ENCODE peak calls at places on chromosome 15, in eight cellular contexts. One of them, this sample, is unnamed. For H3K4me1, the result is how much of the 10 kb centered on the place peaks cover.

GRCh38 chr15:90405208-90405607 is 17.2 kb downstream of the IQGAP1 start:
- DNase-seq in suprapubic skin: no peak
- DNase-seq in osteoblast: no peak
- DNase-seq in tibial artery: no peak
- DNase-seq in heart left ventricle: no peak
- DNase-seq in heart right ventricle: no peak
- DNase-seq in GM23338: no peak
- DNase-seq in left lung: no peak
- DNase-seq in this sample: no peak

GRCh38 chr15:33007295-33007855 is 187.1 kb downstream of the FMN1 start:
- DNase-seq in heart left ventricle: no peak
- DNase-seq in suprapubic skin: no peak
- DNase-seq in osteoblast: peak
- DNase-seq in GM23338: peak
- DNase-seq in heart right ventricle: no peak
- DNase-seq in left lung: no peak
- DNase-seq in tibial artery: no peak
- DNase-seq in this sample: no peak

GRCh38 chr15:93066103-93066725 is 22.8 kb downstream of the RGMA start:
- DNase-seq in tibial artery: no peak
- DNase-seq in heart right ventricle: no peak
- DNase-seq in GM23338: no peak
- DNase-seq in heart left ventricle: no peak
- DNase-seq in left lung: peak
- DNase-seq in osteoblast: no peak
- DNase-seq in suprapubic skin: peak
- DNase-seq in this sample: no peak

GRCh38 chr15:44102675-44103254 is 92.3 kb downstream of the FRMD5 start:
- DNase-seq in heart left ventricle: no peak
- DNase-seq in tibial artery: peak
- DNase-seq in GM23338: no peak
- DNase-seq in heart right ventricle: no peak
- DNase-seq in osteoblast: peak
- DNase-seq in left lung: no peak
- DNase-seq in suprapubic skin: no peak
- DNase-seq in this sample: no peak

GRCh38 chr15:90000175-90000923 is 775 bp upstream of the ZNF710 start:
- DNase-seq in heart right ventricle: peak
- DNase-seq in left lung: peak
- DNase-seq in heart left ventricle: no peak
- DNase-seq in tibial artery: peak
- DNase-seq in suprapubic skin: peak
- DNase-seq in GM23338: peak
- DNase-seq in osteoblast: peak
- DNase-seq in this sample: no peak

GRCh38 chr15:101013769-101014223 is 94.6 kb downstream of the LRRK1 start:
- DNase-seq in suprapubic skin: peak
- DNase-seq in heart right ventricle: no peak
- DNase-seq in left lung: no peak
- DNase-seq in GM23338: no peak
- DNase-seq in tibial artery: no peak
- DNase-seq in osteoblast: peak
- DNase-seq in heart left ventricle: no peak
- DNase-seq in this sample: no peak

GRCh38 chr15:84817461-84818081 is 415 bp downstream of the ALPK3 start:
- DNase-seq in heart right ventricle: no peak
- DNase-seq in heart left ventricle: peak
- DNase-seq in suprapubic skin: no peak
- DNase-seq in left lung: peak
- DNase-seq in GM23338: peak
- DNase-seq in osteoblast: no peak
- DNase-seq in tibial artery: no peak
- DNase-seq in this sample: no peak

GRCh38 chr15:27681038-27681437 is 418.1 kb downstream of the OCA2 start:
- DNase-seq in left lung: no peak
- DNase-seq in heart right ventricle: no peak
- DNase-seq in heart left ventricle: no peak
- DNase-seq in suprapubic skin: no peak
- DNase-seq in tibial artery: no peak
- DNase-seq in GM23338: no peak
- DNase-seq in osteoblast: no peak
- DNase-seq in this sample: no peak

GRCh38 chr15:98524838-98525540 is 123.3 kb upstream of the IGF1R start:
- DNase-seq in suprapubic skin: no peak
- DNase-seq in heart left ventricle: no peak
- DNase-seq in left lung: no peak
- DNase-seq in tibial artery: no peak
- DNase-seq in heart right ventricle: no peak
- DNase-seq in osteoblast: no peak
- DNase-seq in GM23338: no peak
- DNase-seq in this sample: no peak

GRCh38 chr15:85318048-85318731 is 62.2 kb upstream of the AKAP13 start:
- DNase-seq in suprapubic skin: no peak
- DNase-seq in heart right ventricle: no peak
- DNase-seq in GM23338: no peak
- DNase-seq in osteoblast: peak
- DNase-seq in left lung: no peak
- DNase-seq in heart left ventricle: no peak
- DNase-seq in tibial artery: no peak
- DNase-seq in this sample: no peak

GRCh38 chr15:72559781-72560180 is 85.7 kb downstream of the ARIH1 start:
- DNase-seq in GM23338: no peak
- DNase-seq in left lung: no peak
- DNase-seq in suprapubic skin: no peak
- DNase-seq in osteoblast: no peak
- DNase-seq in heart left ventricle: no peak
- DNase-seq in heart right ventricle: no peak
- DNase-seq in tibial artery: no peak
- DNase-seq in this sample: no peak

GRCh38 chr15:48415036-48415886 is 84.0 kb downstream of the DUT start:
- DNase-seq in heart right ventricle: no peak
- DNase-seq in GM23338: no peak
- DNase-seq in osteoblast: no peak
- DNase-seq in suprapubic skin: no peak
- DNase-seq in left lung: peak
- DNase-seq in tibial artery: no peak
- DNase-seq in heart left ventricle: no peak
- DNase-seq in this sample: no peak

GRCh38 chr15:89670985-89671560 is 8.1 kb downstream of the PLIN1 start:
- DNase-seq in GM23338: no peak
- DNase-seq in suprapubic skin: peak
- DNase-seq in left lung: no peak
- DNase-seq in heart right ventricle: no peak
- DNase-seq in tibial artery: no peak
- DNase-seq in heart left ventricle: no peak
- DNase-seq in osteoblast: peak
- DNase-seq in this sample: no peak

GRCh38 chr15:78064544-78064943 is 13.0 kb downstream of the TBC1D2B start:
- DNase-seq in GM23338: no peak
- DNase-seq in tibial artery: no peak
- DNase-seq in suprapubic skin: no peak
- DNase-seq in osteoblast: no peak
- DNase-seq in left lung: no peak
- DNase-seq in heart left ventricle: no peak
- DNase-seq in heart right ventricle: no peak
- DNase-seq in this sample: no peak

GRCh38 chr15:78063966-78064365 is 13.5 kb downstream of the TBC1D2B start:
- DNase-seq in tibial artery: no peak
- DNase-seq in suprapubic skin: no peak
- DNase-seq in GM23338: no peak
- DNase-seq in heart right ventricle: no peak
- DNase-seq in osteoblast: no peak
- DNase-seq in left lung: no peak
- DNase-seq in heart left ventricle: no peak
- DNase-seq in this sample: no peak

GRCh38 chr15:78067328-78068241 is 9.9 kb downstream of the TBC1D2B start:
- DNase-seq in osteoblast: no peak
- DNase-seq in heart left ventricle: no peak
- DNase-seq in suprapubic skin: no peak
- DNase-seq in heart right ventricle: no peak
- DNase-seq in left lung: no peak
- DNase-seq in tibial artery: no peak
- DNase-seq in GM23338: no peak
- DNase-seq in this sample: no peak

GRCh38 chr15:78065973-78066946 is 11.3 kb downstream of the TBC1D2B start:
- DNase-seq in left lung: no peak
- DNase-seq in heart left ventricle: no peak
- DNase-seq in GM23338: no peak
- DNase-seq in osteoblast: no peak
- DNase-seq in tibial artery: no peak
- DNase-seq in suprapubic skin: no peak
- DNase-seq in heart right ventricle: no peak
- DNase-seq in this sample: no peak

DNA sequence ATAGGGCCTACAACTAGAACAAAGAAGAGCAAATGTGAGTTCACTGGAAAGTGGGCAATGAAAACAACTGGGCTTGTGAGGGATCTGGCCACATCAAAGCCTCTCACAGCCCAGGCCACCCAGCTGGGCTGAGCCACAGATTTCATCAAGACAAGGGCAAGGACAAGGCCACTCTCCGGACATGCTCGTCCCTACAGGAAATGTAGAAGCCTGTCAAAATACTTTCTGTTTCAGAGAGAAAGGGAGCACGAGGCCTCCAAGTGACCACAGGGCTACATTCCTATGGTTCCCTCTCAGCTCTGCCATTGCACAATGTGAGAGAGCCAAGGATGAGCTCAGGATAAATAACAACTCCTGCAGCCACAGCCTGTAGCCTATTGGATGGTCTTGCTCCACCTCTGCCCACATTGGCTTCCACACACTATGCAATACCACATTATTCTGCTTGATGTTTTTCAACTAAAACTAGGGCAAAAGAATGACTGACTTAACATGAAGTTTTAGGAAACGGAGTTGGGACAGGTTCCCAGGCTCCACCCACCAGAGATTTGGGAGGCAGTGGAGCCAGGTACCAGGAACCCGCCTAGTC is 12.1 kb downstream of the TBC1D2B start:
- DNase-seq in tibial artery: peak
- DNase-seq in suprapubic skin: peak
- DNase-seq in heart left ventricle: peak
- DNase-seq in GM23338: no peak
- DNase-seq in left lung: peak
- DNase-seq in heart right ventricle: peak
- DNase-seq in osteoblast: peak
- DNase-seq in this sample: no peak
- H3K4me1 ChIP-seq in tibial artery: under half
- H3K4me1 ChIP-seq in suprapubic skin: half or more
- H3K4me1 ChIP-seq in heart left ventricle: half or more
- H3K4me1 ChIP-seq in GM23338: half or more
- H3K4me1 ChIP-seq in left lung: half or more
- H3K4me1 ChIP-seq in heart right ventricle: half or more
- H3K4me1 ChIP-seq in osteoblast: half or more
- H3K4me1 ChIP-seq in this sample: half or more

DNA sequence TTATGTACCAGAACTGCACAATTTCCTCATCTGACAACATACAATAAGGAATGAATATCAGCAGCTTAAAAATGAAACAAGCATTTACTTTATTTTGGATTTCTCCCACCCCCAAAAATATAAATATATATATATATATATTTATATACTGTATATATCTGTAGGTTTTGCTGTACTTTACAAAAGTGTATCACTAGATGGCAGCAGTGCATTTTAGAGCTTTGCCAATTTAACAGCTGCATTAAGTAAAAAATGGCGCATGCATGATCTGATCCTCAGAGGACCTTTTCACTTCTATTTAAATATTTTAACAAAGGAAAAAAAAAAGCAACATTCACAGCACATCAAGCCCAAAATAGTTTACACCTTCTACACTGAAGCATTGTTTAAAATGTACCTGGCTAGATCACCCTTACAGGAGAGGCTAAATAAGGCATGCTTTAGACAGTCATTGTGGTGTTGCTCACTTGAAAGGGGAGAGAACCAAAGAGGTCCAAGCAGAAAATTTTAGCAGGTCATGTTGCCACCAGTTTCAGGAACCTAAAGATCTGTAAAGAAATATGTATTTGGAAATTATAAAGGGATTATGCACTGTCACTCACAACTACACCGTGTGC is 72.6 kb downstream of the NPTN start:
- DNase-seq in osteoblast: no peak
- DNase-seq in GM23338: peak
- DNase-seq in heart left ventricle: no peak
- DNase-seq in left lung: no peak
- DNase-seq in tibial artery: no peak
- DNase-seq in suprapubic skin: no peak
- DNase-seq in heart right ventricle: no peak
- DNase-seq in this sample: no peak
- TF ChIP-seq CTCF in osteoblast: peak
- TF ChIP-seq CTCF in GM23338: peak
- TF ChIP-seq CTCF in heart left ventricle: peak
- TF ChIP-seq CTCF in left lung: no peak
- TF ChIP-seq CTCF in tibial artery: peak
- TF ChIP-seq CTCF in suprapubic skin: peak
- TF ChIP-seq CTCF in heart right ventricle: peak
- TF ChIP-seq CTCF in this sample: peak

DNA sequence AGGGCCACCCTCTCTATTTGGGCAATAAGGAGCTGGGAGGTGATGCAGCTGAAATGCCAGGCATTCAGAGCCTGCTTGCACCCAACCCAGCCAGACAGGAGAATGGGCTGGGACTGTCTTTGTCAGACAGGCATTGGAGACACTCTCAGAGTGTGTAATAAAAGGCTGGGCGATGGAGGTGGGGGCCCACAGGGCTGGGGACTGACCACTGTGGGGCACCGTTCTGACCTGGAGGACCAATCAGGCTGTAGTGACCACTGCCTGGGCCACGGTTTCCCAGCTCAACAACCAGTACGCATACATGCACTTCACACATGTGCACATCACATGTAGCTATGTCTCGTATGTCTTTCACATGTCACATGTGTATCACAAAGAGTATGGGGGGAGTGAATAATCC is 5.7 kb upstream of the IGDCC3 start:
- DNase-seq in suprapubic skin: no peak
- DNase-seq in left lung: no peak
- DNase-seq in osteoblast: no peak
- DNase-seq in GM23338: no peak
- DNase-seq in heart right ventricle: no peak
- DNase-seq in heart left ventricle: no peak
- DNase-seq in tibial artery: no peak
- DNase-seq in this sample: no peak
- H3K4me3 ChIP-seq in suprapubic skin: no peak
- H3K4me3 ChIP-seq in left lung: no peak
- H3K4me3 ChIP-seq in osteoblast: no peak
- H3K4me3 ChIP-seq in GM23338: no peak
- H3K4me3 ChIP-seq in heart right ventricle: no peak
- H3K4me3 ChIP-seq in heart left ventricle: no peak
- H3K4me3 ChIP-seq in tibial artery: no peak
- H3K4me3 ChIP-seq in this sample: no peak

GRCh38 chr15:67132276-67132675 is 66.9 kb downstream of the SMAD3 start:
- DNase-seq in suprapubic skin: no peak
- DNase-seq in osteoblast: peak
- DNase-seq in left lung: no peak
- DNase-seq in heart left ventricle: no peak
- DNase-seq in heart right ventricle: no peak
- DNase-seq in tibial artery: no peak
- DNase-seq in GM23338: no peak
- DNase-seq in this sample: no peak
- H3K4me1 ChIP-seq in suprapubic skin: half or more
- H3K4me1 ChIP-seq in osteoblast: half or more
- H3K4me1 ChIP-seq in left lung: under half
- H3K4me1 ChIP-seq in heart left ventricle: half or more
- H3K4me1 ChIP-seq in heart right ventricle: half or more
- H3K4me1 ChIP-seq in tibial artery: under half
- H3K4me1 ChIP-seq in GM23338: under half
- H3K4me1 ChIP-seq in this sample: half or more

This sample was measured in esophagus squamous epithelium.